ENCODE peak calls at places on chromosomes 11 and 22, in ten cellular contexts. L is GM03348; M is AG20443; G is heart left ventricle; P is mesothelial cell of epicardium; R is HS-5; B is T-helper 2 cell; Q is NCI-H2081 treated with DMSO at 0.1 percent for 48 hours; U is stimulated activated CD4-positive, alpha-beta T cell treated with anti-CD3 and anti-CD28 coated beads, Interleukin-2, amount 100 ng/mL, for 24 hours; V is CD8-positive, alpha-beta T cell. Y is an unnamed sample.

GRCh38 chr11:62432695-62433094 is 13.9 kb downstream of the SCGB1A1 start:
- DNase-seq in P (no peak), R (no peak), B (no peak), M (no peak), Q (no peak), G (no peak), L (no peak), U (no peak), V (no peak), Y (no peak)

GRCh38 chr11:86727105-86727504 is 54.7 kb upstream of the ME3 start:
- DNase-seq in B (no peak), L (no peak), V (no peak), M (no peak), G (no peak), Q (no peak), U (no peak), P (no peak), R (no peak), Y (no peak)

GRCh38 chr22:38871360-38872171 is 450 bp downstream of the CBX6 start:
- DNase-seq in Q (no peak), P (peak), R (no peak), G (no peak), L (peak), M (peak), B (no peak), U (peak), V (peak), Y (no peak)

GRCh38 chr11:44191322-44192014 is 96.0 kb downstream of the EXT2 start:
- DNase-seq in V (no peak), B (no peak), R (no peak), P (no peak), U (no peak), G (no peak), Q (no peak), M (no peak), L (no peak), Y (no peak)

GRCh38 chr11:122146475-122146874 is 30.5 kb upstream of the BLID start:
- DNase-seq in U (no peak), B (no peak), V (no peak), L (no peak), G (no peak), M (no peak), R (no peak), Q (no peak), P (no peak), Y (no peak)

GRCh38 chr22:19749876-19750275 is 10.7 kb upstream of the TBX1 start:
- DNase-seq in M (no peak), B (no peak), L (no peak), G (no peak), R (no peak), P (no peak), U (no peak), V (no peak), Q (no peak), Y (no peak)

GRCh38 chr22:20771918-20772625 is 1.8 kb upstream of the SERPIND1 start:
- DNase-seq in G (no peak), R (no peak), M (no peak), L (no peak), Q (no peak), U (no peak), P (no peak), B (no peak), V (no peak), Y (no peak)

GRCh38 chr11:12989428-12990242 is 19.5 kb upstream of the RASSF10 start:
- DNase-seq in G (no peak), U (no peak), M (no peak), Q (no peak), L (no peak), B (no peak), P (no peak), R (no peak), V (no peak), Y (no peak)

GRCh38 chr11:17606206-17607082 is 59.4 kb downstream of the OTOG start:
- DNase-seq in V (no peak), U (no peak), P (no peak), B (no peak), G (peak), R (no peak), M (no peak), L (peak), Q (no peak), Y (no peak)

GRCh38 chr11:6077723-6078122 is 29.8 kb upstream of the OR56B4 start:
- DNase-seq in U (no peak), P (no peak), Q (no peak), B (no peak), V (no peak), L (no peak), M (no peak), G (no peak), R (no peak), Y (no peak)

GRCh38 chr11:61829806-61830205 is 1.7 kb downstream of the FADS2 start:
- DNase-seq in R (no peak), G (peak), L (no peak), M (no peak), U (no peak), V (no peak), P (no peak), Q (no peak), B (no peak), Y (no peak)

GRCh38 chr22:50327711-50328019 is 853 bp upstream of the DENND6B start:
- DNase-seq in B (no peak), V (no peak), Q (no peak), L (no peak), U (no peak), M (no peak), G (no peak), R (no peak), P (no peak), Y (no peak)

GRCh38 chr11:133249065-133249464 is 283.2 kb downstream of the OPCML start:
- DNase-seq in P (no peak), L (no peak), V (no peak), U (no peak), Q (no peak), B (no peak), G (no peak), R (no peak), M (no peak), Y (no peak)

GRCh38 chr11:36129955-36130354 is 159.3 kb downstream of the COMMD9 start:
- DNase-seq in V (no peak), G (no peak), R (no peak), B (no peak), P (no peak), Q (no peak), U (no peak), M (no peak), L (no peak), Y (no peak)

GRCh38 chr22:31906569-31906968 is 37.8 kb upstream of the YWHAH start:
- DNase-seq in V (no peak), M (no peak), Q (no peak), B (no peak), P (no peak), G (no peak), U (no peak), L (no peak), R (no peak), Y (no peak)

GRCh38 chr11:66529069-66529468 is 16.8 kb downstream of the ZDHHC24 start:
- DNase-seq in L (no peak), U (no peak), R (no peak), B (no peak), M (no peak), Q (no peak), G (no peak), P (no peak), V (no peak), Y (no peak)

GRCh38 chr11:15901046-15901445 is 455.3 kb downstream of the SOX6 start:
- DNase-seq in R (no peak), M (no peak), B (no peak), U (no peak), Q (no peak), L (no peak), V (no peak), G (peak), P (no peak), Y (no peak)

GRCh38 chr11:74731301-74732094 is at the start of gene CHRDL2:
- DNase-seq in Q (no peak), L (peak), U (peak), R (no peak), G (no peak), M (peak), V (no peak), P (no peak), B (no peak), Y (peak)

GRCh38 chr11:73426184-73426845 is 50.1 kb downstream of the RELT start:
- DNase-seq in Q (no peak), M (no peak), R (no peak), L (peak), U (no peak), B (no peak), V (no peak), P (no peak), G (no peak), Y (no peak)

GRCh38 chr11:36002196-36002595 is 58.3 kb downstream of the LDLRAD3 start:
- DNase-seq in L (no peak), Q (no peak), U (no peak), M (no peak), P (no peak), R (no peak), V (no peak), G (no peak), B (no peak), Y (no peak)

GRCh38 chr22:37416806-37417205 is 10.5 kb downstream of the ELFN2 start:
- DNase-seq in L (no peak), Q (no peak), G (no peak), U (no peak), B (no peak), M (no peak), P (no peak), R (no peak), V (peak), Y (no peak)

GRCh38 chr11:122267602-122268001 is 151.6 kb upstream of the BLID start:
- DNase-seq in V (no peak), R (no peak), B (no peak), Q (no peak), P (no peak), M (peak), L (peak), U (no peak), G (no peak), Y (no peak)

GRCh38 chr11:36385121-36385530 is 89.0 kb downstream of the PRR5L start:
- DNase-seq in Q (no peak), R (no peak), L (peak), M (no peak), V (peak), P (no peak), U (no peak), G (no peak), B (no peak), Y (no peak)

GRCh38 chr11:82398300-82398815 is 335.3 kb downstream of the FAM181B start:
- DNase-seq in U (no peak), G (no peak), Q (no peak), R (peak), M (no peak), P (no peak), B (no peak), L (no peak), V (no peak), Y (no peak)